ENCODE peak calls at places on chromosomes 3 and 15, in seven cellular contexts. One of them, this sample, is unnamed.

GRCh38 chr15:89112341-89112971 is 24.2 kb downstream of the ABHD2 start:
- DNase-seq in GM03348: peak
- DNase-seq in GM20000: peak
- DNase-seq in mucosa of descending colon: peak
- DNase-seq in activated T-helper 9 cell treated with anti-CD3 and anti-CD28 coated beads, Interleukin-2, amount 50 U/mL, for 16 hours: no peak
- DNase-seq in GM12865: peak
- DNase-seq in HCT116: peak
- DNase-seq in this sample: no peak

GRCh38 chr3:50222169-50222528 is 13.9 kb upstream of the GNAI2 start:
- DNase-seq in HCT116: no peak
- DNase-seq in GM03348: no peak
- DNase-seq in mucosa of descending colon: no peak
- DNase-seq in GM20000: no peak
- DNase-seq in GM12865: no peak
- DNase-seq in activated T-helper 9 cell treated with anti-CD3 and anti-CD28 coated beads, Interleukin-2, amount 50 U/mL, for 16 hours: no peak
- DNase-seq in this sample: no peak

GRCh38 chr3:126784254-126784653 is 80.2 kb downstream of the CHCHD6 start:
- DNase-seq in GM03348: no peak
- DNase-seq in GM12865: no peak
- DNase-seq in HCT116: no peak
- DNase-seq in activated T-helper 9 cell treated with anti-CD3 and anti-CD28 coated beads, Interleukin-2, amount 50 U/mL, for 16 hours: no peak
- DNase-seq in mucosa of descending colon: no peak
- DNase-seq in GM20000: no peak
- DNase-seq in this sample: peak

GRCh38 chr3:37745921-37746320 is 115.8 kb upstream of the CTDSPL start:
- DNase-seq in mucosa of descending colon: no peak
- DNase-seq in HCT116: no peak
- DNase-seq in GM20000: no peak
- DNase-seq in GM03348: no peak
- DNase-seq in GM12865: no peak
- DNase-seq in activated T-helper 9 cell treated with anti-CD3 and anti-CD28 coated beads, Interleukin-2, amount 50 U/mL, for 16 hours: no peak
- DNase-seq in this sample: no peak

GRCh38 chr3:118987466-118987865 is 47.2 kb downstream of the IGSF11 start:
- DNase-seq in HCT116: no peak
- DNase-seq in GM20000: no peak
- DNase-seq in mucosa of descending colon: no peak
- DNase-seq in GM03348: peak
- DNase-seq in activated T-helper 9 cell treated with anti-CD3 and anti-CD28 coated beads, Interleukin-2, amount 50 U/mL, for 16 hours: no peak
- DNase-seq in GM12865: no peak
- DNase-seq in this sample: no peak

GRCh38 chr3:116930786-116931185 is 221.2 kb downstream of the TUSC7 start:
- DNase-seq in GM03348: no peak
- DNase-seq in activated T-helper 9 cell treated with anti-CD3 and anti-CD28 coated beads, Interleukin-2, amount 50 U/mL, for 16 hours: no peak
- DNase-seq in GM20000: no peak
- DNase-seq in mucosa of descending colon: no peak
- DNase-seq in HCT116: no peak
- DNase-seq in GM12865: peak
- DNase-seq in this sample: no peak

GRCh38 chr3:33791477-33792166 is 6.8 kb upstream of the PDCD6IP start:
- DNase-seq in activated T-helper 9 cell treated with anti-CD3 and anti-CD28 coated beads, Interleukin-2, amount 50 U/mL, for 16 hours: no peak
- DNase-seq in GM03348: no peak
- DNase-seq in GM12865: peak
- DNase-seq in HCT116: no peak
- DNase-seq in GM20000: no peak
- DNase-seq in mucosa of descending colon: no peak
- DNase-seq in this sample: peak

GRCh38 chr15:25481208-25481862 is 42.5 kb upstream of the UBE3A start:
- DNase-seq in activated T-helper 9 cell treated with anti-CD3 and anti-CD28 coated beads, Interleukin-2, amount 50 U/mL, for 16 hours: no peak
- DNase-seq in GM20000: no peak
- DNase-seq in mucosa of descending colon: no peak
- DNase-seq in HCT116: no peak
- DNase-seq in GM03348: peak
- DNase-seq in GM12865: no peak
- DNase-seq in this sample: no peak

GRCh38 chr3:128330301-128330845 is 136.3 kb downstream of the DNAJB8 start:
- DNase-seq in GM12865: no peak
- DNase-seq in HCT116: no peak
- DNase-seq in GM20000: no peak
- DNase-seq in mucosa of descending colon: no peak
- DNase-seq in activated T-helper 9 cell treated with anti-CD3 and anti-CD28 coated beads, Interleukin-2, amount 50 U/mL, for 16 hours: no peak
- DNase-seq in GM03348: no peak
- DNase-seq in this sample: no peak

GRCh38 chr3:48395714-48396113 is 23.7 kb downstream of the FBXW12 start:
- DNase-seq in GM12865: no peak
- DNase-seq in activated T-helper 9 cell treated with anti-CD3 and anti-CD28 coated beads, Interleukin-2, amount 50 U/mL, for 16 hours: no peak
- DNase-seq in mucosa of descending colon: no peak
- DNase-seq in GM20000: no peak
- DNase-seq in HCT116: no peak
- DNase-seq in GM03348: no peak
- DNase-seq in this sample: no peak

GRCh38 chr3:126019683-126020082 is 50.7 kb downstream of the ROPN1B start:
- DNase-seq in activated T-helper 9 cell treated with anti-CD3 and anti-CD28 coated beads, Interleukin-2, amount 50 U/mL, for 16 hours: no peak
- DNase-seq in GM20000: no peak
- DNase-seq in GM03348: no peak
- DNase-seq in mucosa of descending colon: no peak
- DNase-seq in HCT116: no peak
- DNase-seq in GM12865: no peak
- DNase-seq in this sample: no peak

GRCh38 chr3:129632977-129633376 is 26.5 kb upstream of the PLXND1 start:
- DNase-seq in GM20000: no peak
- DNase-seq in activated T-helper 9 cell treated with anti-CD3 and anti-CD28 coated beads, Interleukin-2, amount 50 U/mL, for 16 hours: no peak
- DNase-seq in mucosa of descending colon: no peak
- DNase-seq in HCT116: no peak
- DNase-seq in GM12865: no peak
- DNase-seq in GM03348: no peak
- DNase-seq in this sample: no peak

GRCh38 chr15:67329984-67330733 is 75.6 kb downstream of the IQCH start:
- DNase-seq in GM20000: no peak
- DNase-seq in mucosa of descending colon: no peak
- DNase-seq in GM12865: no peak
- DNase-seq in activated T-helper 9 cell treated with anti-CD3 and anti-CD28 coated beads, Interleukin-2, amount 50 U/mL, for 16 hours: no peak
- DNase-seq in GM03348: no peak
- DNase-seq in HCT116: no peak
- DNase-seq in this sample: no peak

GRCh38 chr3:33277193-33277882 is at the start of gene FBXL2:
- DNase-seq in mucosa of descending colon: peak
- DNase-seq in GM20000: peak
- DNase-seq in HCT116: peak
- DNase-seq in GM12865: peak
- DNase-seq in activated T-helper 9 cell treated with anti-CD3 and anti-CD28 coated beads, Interleukin-2, amount 50 U/mL, for 16 hours: no peak
- DNase-seq in GM03348: peak
- DNase-seq in this sample: peak

GRCh38 chr15:95912728-95913127 is 417.8 kb upstream of the NR2F2 start:
- DNase-seq in mucosa of descending colon: no peak
- DNase-seq in activated T-helper 9 cell treated with anti-CD3 and anti-CD28 coated beads, Interleukin-2, amount 50 U/mL, for 16 hours: no peak
- DNase-seq in HCT116: no peak
- DNase-seq in GM20000: no peak
- DNase-seq in GM12865: no peak
- DNase-seq in GM03348: no peak
- DNase-seq in this sample: no peak

GRCh38 chr3:195112361-195112791 is 158.6 kb downstream of the XXYLT1 start:
- DNase-seq in activated T-helper 9 cell treated with anti-CD3 and anti-CD28 coated beads, Interleukin-2, amount 50 U/mL, for 16 hours: no peak
- DNase-seq in HCT116: no peak
- DNase-seq in GM03348: no peak
- DNase-seq in GM20000: no peak
- DNase-seq in GM12865: no peak
- DNase-seq in mucosa of descending colon: no peak
- DNase-seq in this sample: no peak

GRCh38 chr3:171959532-171960044 is 79.8 kb upstream of the FNDC3B start:
- DNase-seq in GM12865: no peak
- DNase-seq in GM20000: no peak
- DNase-seq in GM03348: no peak
- DNase-seq in mucosa of descending colon: no peak
- DNase-seq in HCT116: no peak
- DNase-seq in activated T-helper 9 cell treated with anti-CD3 and anti-CD28 coated beads, Interleukin-2, amount 50 U/mL, for 16 hours: no peak
- DNase-seq in this sample: no peak

GRCh38 chr15:68816795-68817303 is 3.8 kb downstream of the ANP32A start:
- DNase-seq in activated T-helper 9 cell treated with anti-CD3 and anti-CD28 coated beads, Interleukin-2, amount 50 U/mL, for 16 hours: no peak
- DNase-seq in mucosa of descending colon: no peak
- DNase-seq in GM12865: peak
- DNase-seq in GM20000: no peak
- DNase-seq in HCT116: no peak
- DNase-seq in GM03348: no peak
- DNase-seq in this sample: no peak

GRCh38 chr3:132382267-132382666 is 35.0 kb upstream of the DNAJC13 start:
- DNase-seq in GM20000: no peak
- DNase-seq in activated T-helper 9 cell treated with anti-CD3 and anti-CD28 coated beads, Interleukin-2, amount 50 U/mL, for 16 hours: no peak
- DNase-seq in mucosa of descending colon: no peak
- DNase-seq in GM03348: no peak
- DNase-seq in GM12865: no peak
- DNase-seq in HCT116: no peak
- DNase-seq in this sample: no peak

GRCh38 chr3:187746479-187747335 is 1.4 kb upstream of the BCL6 start:
- DNase-seq in GM20000: no peak
- DNase-seq in activated T-helper 9 cell treated with anti-CD3 and anti-CD28 coated beads, Interleukin-2, amount 50 U/mL, for 16 hours: no peak
- DNase-seq in GM12865: no peak
- DNase-seq in mucosa of descending colon: no peak
- DNase-seq in GM03348: no peak
- DNase-seq in HCT116: no peak
- DNase-seq in this sample: peak

GRCh38 chr3:86990171-86990733 is 697 bp downstream of the VGLL3 start:
- DNase-seq in GM12865: no peak
- DNase-seq in GM03348: peak
- DNase-seq in activated T-helper 9 cell treated with anti-CD3 and anti-CD28 coated beads, Interleukin-2, amount 50 U/mL, for 16 hours: no peak
- DNase-seq in GM20000: peak
- DNase-seq in mucosa of descending colon: peak
- DNase-seq in HCT116: no peak
- DNase-seq in this sample: no peak

GRCh38 chr3:129688310-129688895 is 81.9 kb upstream of the PLXND1 start:
- DNase-seq in GM03348: peak
- DNase-seq in activated T-helper 9 cell treated with anti-CD3 and anti-CD28 coated beads, Interleukin-2, amount 50 U/mL, for 16 hours: no peak
- DNase-seq in GM12865: no peak
- DNase-seq in GM20000: no peak
- DNase-seq in HCT116: no peak
- DNase-seq in mucosa of descending colon: no peak
- DNase-seq in this sample: no peak

GRCh38 chr3:194272221-194272620 is 78.9 kb downstream of the CPN2 start:
- DNase-seq in GM03348: no peak
- DNase-seq in HCT116: no peak
- DNase-seq in GM20000: no peak
- DNase-seq in GM12865: no peak
- DNase-seq in mucosa of descending colon: no peak
- DNase-seq in activated T-helper 9 cell treated with anti-CD3 and anti-CD28 coated beads, Interleukin-2, amount 50 U/mL, for 16 hours: no peak
- DNase-seq in this sample: no peak

GRCh38 chr15:54289590-54290136 is 311.4 kb downstream of the UNC13C start:
- DNase-seq in GM20000: peak
- DNase-seq in mucosa of descending colon: no peak
- DNase-seq in HCT116: no peak
- DNase-seq in GM03348: no peak
- DNase-seq in GM12865: peak
- DNase-seq in activated T-helper 9 cell treated with anti-CD3 and anti-CD28 coated beads, Interleukin-2, amount 50 U/mL, for 16 hours: no peak
- DNase-seq in this sample: no peak

This sample was measured in KBM-7.